ENCODE peak calls at places on chromosomes 12 and 14, in four cellular contexts. A is K562, C is breast epithelium, O is HCT116. H is an unnamed sample.

GRCh38 chr12:21416611-21417121 is 20.8 kb upstream of the PYROXD1 start:
- DNase-seq in A (no peak), C (no peak), O (no peak), H (no peak)

GRCh38 chr14:38065101-38065762 is 142.5 kb upstream of the SSTR1 start:
- DNase-seq in A (no peak), C (no peak), O (no peak), H (no peak)

GRCh38 chr12:14058717-14059116 is 77.3 kb upstream of the GRIN2B start:
- DNase-seq in A (no peak), C (no peak), O (no peak), H (no peak)

GRCh38 chr12:40970320-40970907 is 217.7 kb upstream of the PDZRN4 start:
- DNase-seq in A (peak; percentile 6), C (no peak), O (peak; percentile 32), H (no peak)

GRCh38 chr14:70887207-70888150 is 19.8 kb upstream of the PCNX1 start:
- DNase-seq in A (no peak), C (no peak), O (no peak), H (no peak)

GRCh38 chr14:105885561-105886320 is 359.4 kb downstream of the TMEM121 start:
- DNase-seq in A (no peak), C (peak; percentile 43), O (no peak), H (peak; percentile 43)

GRCh38 chr12:46786774-46787173 is 39.0 kb downstream of the SLC38A4 start:
- DNase-seq in A (no peak), C (no peak), O (no peak), H (no peak)

GRCh38 chr12:91973813-91974212 is 171.8 kb downstream of the BTG1 start:
- DNase-seq in A (no peak), C (no peak), O (no peak), H (no peak)

GRCh38 chr14:98494582-98494981 is 777.4 kb downstream of the BCL11B start:
- DNase-seq in A (no peak), C (no peak), O (no peak), H (no peak)

GRCh38 chr12:2483713-2484112 is 311.1 kb upstream of the FKBP4 start:
- DNase-seq in A (no peak), C (no peak), O (no peak), H (no peak)

GRCh38 chr12:129067482-129067881 is 214.2 kb downstream of the GLT1D1 start:
- DNase-seq in A (no peak), C (no peak), O (no peak), H (no peak)

GRCh38 chr12:23564454-23564853 is 385.0 kb downstream of the SOX5 start:
- DNase-seq in A (no peak), C (no peak), O (no peak), H (no peak)

GRCh38 chr12:47949441-47950341 is 13.7 kb upstream of the TMEM106C start:
- DNase-seq in A (peak; percentile 86), C (peak; percentile 83), O (peak; percentile 69), H (peak; percentile 86)

GRCh38 chr12:109706747-109707469 is 6.7 kb upstream of the FAM222A start:
- DNase-seq in A (no peak), C (no peak), O (no peak), H (no peak)

GRCh38 chr12:124964836-124965462 is 24.0 kb downstream of the DHX37 start:
- DNase-seq in A (no peak), C (no peak), O (no peak), H (no peak)

GRCh38 chr12:69712826-69713225 is 13.7 kb upstream of the BEST3 start:
- DNase-seq in A (no peak), C (no peak), O (no peak), H (no peak)

GRCh38 chr14:63598821-63599220 is 42.9 kb downstream of the WDR89 start:
- DNase-seq in A (no peak), C (no peak), O (no peak), H (no peak)

GRCh38 chr12:30761730-30762129 is 7.0 kb upstream of the CAPRIN2 start:
- DNase-seq in A (no peak), C (no peak), O (no peak), H (no peak)

GRCh38 chr12:6947615-6948014 is 3.5 kb upstream of the PTPN6 start:
- DNase-seq in A (no peak), C (no peak), O (no peak), H (no peak)

GRCh38 chr14:104048758-104049496 is 36.6 kb upstream of the ASPG start:
- DNase-seq in A (no peak), C (no peak), O (no peak), H (no peak)

GRCh38 chr12:15520083-15520482 is 197.8 kb downstream of the PTPRO start:
- DNase-seq in A (no peak), C (no peak), O (no peak), H (no peak)

GRCh38 chr12:62446741-62447452 is 19.7 kb upstream of the MON2 start:
- DNase-seq in A (no peak), C (no peak), O (no peak), H (no peak)

GRCh38 chr14:42541535-42542001 is 934.9 kb downstream of the LRFN5 start:
- DNase-seq in A (no peak), C (no peak), O (no peak), H (no peak)

GRCh38 chr12:88207921-88208640 is 66.0 kb downstream of the TMTC3 start:
- DNase-seq in A (no peak), C (no peak), O (no peak), H (no peak)

GRCh38 chr14:39434401-39434800 is 2.2 kb upstream of the FBXO33 start:
- DNase-seq in A (no peak), C (no peak), O (no peak), H (no peak)

GRCh38 chr14:73709904-73710469 is 4.2 kb downstream of the PNMA1 start:
- DNase-seq in A (no peak), C (no peak), O (no peak), H (no peak)

GRCh38 chr12:4137015-4137414 is 136.5 kb upstream of the CCND2 start:
- DNase-seq in A (no peak), C (no peak), O (no peak), H (no peak)

GRCh38 chr12:67391034-67391433 is 121.9 kb downstream of the CAND1 start:
- DNase-seq in A (no peak), C (no peak), O (no peak), H (no peak)

GRCh38 chr14:35161231-35161630 is 38.9 kb downstream of the PRORP start:
- DNase-seq in A (no peak), C (no peak), O (no peak), H (no peak)

GRCh38 chr14:92409069-92409468 is 86.1 kb downstream of the SLC24A4 start:
- DNase-seq in A (no peak), C (no peak), O (no peak), H (peak; percentile 81)

GRCh38 chr12:53172352-53172751 is 8.2 kb upstream of the ZNF740 start:
- DNase-seq in A (no peak), C (peak; percentile 40), O (no peak), H (peak; percentile 87)

GRCh38 chr14:44898547-44898946 is 63.2 kb downstream of the KLHL28 start:
- DNase-seq in A (no peak), C (no peak), O (no peak), H (no peak)

GRCh38 chr14:87990687-87991086 is 2.3 kb downstream of the GALC start:
- DNase-seq in A (no peak), C (no peak), O (no peak), H (no peak)

GRCh38 chr12:42728287-42728686 is 138.7 kb upstream of the PRICKLE1 start:
- DNase-seq in A (no peak), C (no peak), O (no peak), H (no peak)

GRCh38 chr12:52362118-52362726 is 5.1 kb downstream of the KRT85 start:
- DNase-seq in A (peak; percentile 31), C (peak; percentile 48), O (no peak), H (no peak)

GRCh38 chr14:106691601-106692291 is 1165.4 kb downstream of the TMEM121 start:
- DNase-seq in A (peak; percentile 15), C (no peak), O (no peak), H (no peak)

GRCh38 chr12:65606008-65606766 is 218.1 kb upstream of the HMGA2 start:
- DNase-seq in A (peak; percentile 18), C (no peak), O (no peak), H (no peak)

GRCh38 chr12:81976661-81977060 is 217.5 kb upstream of the PPFIA2 start:
- DNase-seq in A (no peak), C (no peak), O (no peak), H (no peak)

GRCh38 chr14:83842536-83842935 is 1687.4 kb upstream of the FLRT2 start:
- DNase-seq in A (no peak), C (no peak), O (no peak), H (no peak)

GRCh38 chr14:83838221-83838620 is 1691.7 kb upstream of the FLRT2 start:
- DNase-seq in A (no peak), C (no peak), O (no peak), H (no peak)
- TF ChIP-seq POLR2AphosphoS5 in A (no peak), C (no peak), O (no peak), H (no peak)

GRCh38 chr14:68314642-68315041 is 478.2 kb downstream of the ZFP36L1 start:
- DNase-seq in A (no peak), C (no peak), O (no peak), H (no peak)

GRCh38 chr14:68312884-68313725 is 479.8 kb downstream of the ZFP36L1 start:
- DNase-seq in A (no peak), C (no peak), O (no peak), H (no peak)

GRCh38 chr14:68309121-68309520 is 483.7 kb downstream of the ZFP36L1 start:
- DNase-seq in A (no peak), C (no peak), O (no peak), H (no peak)

GRCh38 chr14:68309631-68310030 is 483.2 kb downstream of the ZFP36L1 start:
- DNase-seq in A (no peak), C (no peak), O (no peak), H (no peak)

DNA sequence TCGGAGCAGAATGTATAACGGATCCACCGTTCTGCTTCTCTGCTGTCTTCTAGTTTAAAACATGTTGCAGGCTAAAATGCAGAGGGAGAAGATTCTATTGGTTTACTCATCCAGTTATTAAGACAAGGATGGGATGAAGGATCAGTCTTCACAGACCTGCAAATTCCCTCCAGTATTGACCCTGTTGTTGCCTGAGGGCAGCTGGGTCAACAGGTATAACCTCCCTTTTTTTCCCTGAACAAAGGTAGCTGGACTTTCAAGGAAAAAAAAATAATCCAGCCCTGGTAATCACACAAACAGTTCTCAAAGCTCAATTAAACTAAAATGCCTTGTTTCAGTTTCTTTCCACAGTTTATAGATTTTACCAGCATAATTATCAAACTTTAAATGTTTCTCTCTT is 480.6 kb downstream of the ZFP36L1 start:
- DNase-seq in A (no peak), C (no peak), O (no peak), H (no peak)
- H3K27ac ChIP-seq in A (no peak overlapping the region), C (no peak overlapping the region), O (no peak overlapping the region), H (no peak overlapping the region)

GRCh38 chr12:120726961-120727360 is 1.3 kb downstream of the ACADS start:
- DNase-seq in A (no peak), C (no peak), O (no peak), H (peak; percentile 52)

GRCh38 chr12:120725151-120725658 is 421 bp upstream of the ACADS start:
- DNase-seq in A (no peak), C (no peak), O (no peak), H (no peak)

GRCh38 chr12:120726510-120726793 is 826 bp downstream of the ACADS start:
- DNase-seq in A (no peak), C (no peak), O (no peak), H (peak; percentile 33)

GRCh38 chr12:120724720-120725119 is 906 bp upstream of the ACADS start:
- DNase-seq in A (no peak), C (no peak), O (no peak), H (peak; percentile 22)

GRCh38 chr12:120725659-120726509 is at the start of gene ACADS:
- DNase-seq in A (peak; percentile 99), C (peak; percentile 86), O (peak; percentile 51), H (peak; percentile 95)
- TF ChIP-seq POLR2AphosphoS5 in A (peak; percentile 64), C (peak; percentile 23), O (peak; percentile 92), H (peak; percentile 78)

GRCh38 chr12:132500856-132501180 is 10.9 kb downstream of the FBRSL1 start:
- DNase-seq in A (no peak), C (no peak), O (no peak), H (no peak)
- H3K27ac ChIP-seq in A (no peak overlapping the region), C (no peak overlapping the region), O (no peak overlapping the region), H (no peak overlapping the region)